ENCODE peak calls at places on chromosome 4, in four cellular contexts. K is IMR-90, G is brain microvascular endothelial cell, T is fibroblast of the aortic adventitia. M is an unnamed sample.
A peak's percentile ranks its signal among the peaks of the same experiment; 100 is the strongest.

GRCh38 chr4:3263053-3263958 is 14.3 kb downstream of the MSANTD1 start:
- DNase-seq in K (no peak), T (no peak), G (no peak), M (no peak)

GRCh38 chr4:80215449-80216052 is 18.2 kb downstream of the PRDM8 start:
- DNase-seq in G (no peak), K (peak; percentile 64), T (peak; percentile 78), M (peak; percentile 60)

GRCh38 chr4:77681792-77682191 is 76.2 kb downstream of the CXCL13 start:
- DNase-seq in G (no peak), T (no peak), K (no peak), M (no peak)

GRCh38 chr4:101282076-101282844 is 65.1 kb downstream of the PPP3CA start:
- DNase-seq in K (no peak), G (no peak), T (no peak), M (no peak)

GRCh38 chr4:2835978-2836377 is 7.7 kb upstream of the ADD1 start:
- DNase-seq in K (no peak), G (no peak), T (no peak), M (no peak)

GRCh38 chr4:663438-664428 is 10.3 kb downstream of the ATP5ME start:
- DNase-seq in T (no peak), G (no peak), K (no peak), M (no peak)

GRCh38 chr4:92600638-92601037 is 296.9 kb downstream of the GRID2 start:
- DNase-seq in G (no peak), T (no peak), K (no peak), M (no peak)

GRCh38 chr4:40357738-40358137 is 22.6 kb downstream of the CHRNA9 start:
- DNase-seq in K (no peak), T (no peak), G (no peak), M (no peak)

GRCh38 chr4:17584502-17585213 is 7.7 kb downstream of the LAP3 start:
- DNase-seq in K (no peak), T (no peak), G (no peak), M (no peak)

GRCh38 chr4:41432889-41433288 is 105.1 kb upstream of the LIMCH1 start:
- DNase-seq in G (peak; percentile 7), K (peak; percentile 8), T (peak; percentile 49), M (peak; percentile 48)

GRCh38 chr4:184660978-184661377 is 11.4 kb downstream of the PRIMPOL start:
- DNase-seq in T (no peak), K (no peak), G (no peak), M (no peak)

GRCh38 chr4:13933163-13933562 is 305.6 kb upstream of the BOD1L1 start:
- DNase-seq in G (no peak), K (peak; percentile 77), T (peak; percentile 52), M (no peak)

GRCh38 chr4:56981795-56982201 is 3.1 kb downstream of the POLR2B start:
- DNase-seq in G (peak; percentile 53), T (peak; percentile 81), K (peak; percentile 69), M (peak; percentile 29)

GRCh38 chr4:142473960-142474338 is 372.2 kb downstream of the INPP4B start:
- DNase-seq in T (no peak), G (no peak), K (no peak), M (no peak)

GRCh38 chr4:126081336-126081735 is 766.6 kb downstream of the FAT4 start:
- DNase-seq in K (no peak), G (no peak), T (peak; percentile 15), M (no peak)

GRCh38 chr4:155972098-155972497 is 18.4 kb upstream of the CTSO start:
- DNase-seq in T (peak; percentile 62), G (peak; percentile 45), K (peak; percentile 38), M (peak; percentile 20)

GRCh38 chr4:7153711-7154110 is 38.6 kb upstream of the SORCS2 start:
- DNase-seq in K (no peak), T (no peak), G (no peak), M (no peak)

GRCh38 chr4:172985552-172985951 is 183.1 kb upstream of the GALNT7 start:
- DNase-seq in K (no peak), T (no peak), G (no peak), M (peak; percentile 83)

GRCh38 chr4:113732923-113733527 is 28.5 kb downstream of the CAMK2D start:
- DNase-seq in K (no peak), G (no peak), T (no peak), M (no peak)

GRCh38 chr4:13615162-13615561 is 12.4 kb downstream of the BOD1L1 start:
- DNase-seq in T (no peak), G (no peak), K (no peak), M (no peak)

GRCh38 chr4:102036619-102037376 is 246.3 kb downstream of the BANK1 start:
- DNase-seq in K (peak; percentile 25), T (peak; percentile 48), G (no peak), M (peak; percentile 41)

GRCh38 chr4:14465498-14465897 is 536.8 kb upstream of the CPEB2 start:
- DNase-seq in K (no peak), G (no peak), T (no peak), M (no peak)

GRCh38 chr4:82989567-82990429 is 20.8 kb downstream of the LIN54 start:
- DNase-seq in K (peak; percentile 31), T (peak; percentile 25), G (no peak), M (no peak)

GRCh38 chr4:140427919-140428471 is 547 bp upstream of the CLGN start:
- DNase-seq in T (peak; percentile 22), G (no peak), K (peak; percentile 23), M (peak; percentile 45)
- H3K4me3 ChIP-seq in T (peak overlapping the region; percentile 81), G (peak overlapping the region; percentile 80), K (peak overlapping the region; percentile 79), M (peak overlapping the region; percentile 53)

GRCh38 chr4:121155893-121156292 is 8.2 kb downstream of the TNIP3 start:
- DNase-seq in T (peak; percentile 92), G (peak; percentile 85), K (peak; percentile 94), M (peak; percentile 92)

GRCh38 chr4:121154103-121154515 is 10.0 kb downstream of the TNIP3 start:
- DNase-seq in T (no peak), G (no peak), K (no peak), M (no peak)

DNA sequence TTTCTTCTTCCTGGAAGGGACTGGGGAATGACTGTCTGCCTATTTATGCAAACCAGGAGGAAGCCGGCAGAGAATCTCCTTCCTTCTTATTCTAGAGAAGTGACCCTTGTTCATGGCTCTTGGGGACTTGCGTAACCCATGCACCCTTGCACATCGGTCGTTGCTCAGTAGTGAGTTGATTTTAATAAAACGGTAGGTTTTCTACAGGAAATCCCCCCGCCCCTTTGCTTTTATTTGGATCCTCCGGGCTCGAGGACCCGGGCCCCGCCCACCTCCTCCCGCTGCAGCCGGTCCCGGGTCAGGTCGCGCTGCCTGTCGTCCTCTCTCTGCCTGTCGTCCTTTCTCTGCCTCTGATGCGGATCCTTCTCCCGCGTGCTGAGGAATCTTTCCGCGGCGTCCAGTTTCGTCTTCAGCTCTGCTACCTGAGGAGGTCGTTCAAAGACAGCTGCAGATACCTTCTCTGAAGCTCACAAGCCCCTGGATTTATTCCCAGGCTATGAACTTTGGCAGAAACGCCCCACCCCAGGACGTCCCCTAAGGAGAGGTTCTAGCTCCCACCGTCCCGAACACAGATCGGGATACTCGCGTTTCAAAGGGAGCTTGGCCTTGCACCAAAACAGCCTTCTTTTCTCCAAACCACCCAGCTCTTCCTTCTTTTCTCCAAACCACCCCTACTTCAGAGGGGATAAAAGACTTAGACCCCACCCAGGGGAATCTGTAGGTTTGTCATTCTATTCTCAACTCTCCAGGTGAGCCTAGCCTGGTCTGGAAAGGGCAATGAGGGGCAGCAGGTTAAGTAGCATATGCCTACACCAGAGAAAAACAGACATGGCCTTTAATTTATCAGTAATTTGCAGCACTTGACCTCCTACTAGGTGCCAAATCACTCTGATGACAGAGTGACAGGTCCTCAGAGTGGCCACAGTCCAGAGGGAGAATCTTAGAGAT is 7.0 kb downstream of the TNIP3 start:
- DNase-seq in G (no peak), K (peak; percentile 15), T (peak; percentile 24), M (peak; percentile 16)
- H3K4me3 ChIP-seq in G (peak overlapping the region; percentile 52), K (peak overlapping the region; percentile 40), T (peak overlapping the region; percentile 63), M (peak overlapping the region; percentile 42)

GRCh38 chr4:55635282-55635681 is 816 bp downstream of the NMU start:
- DNase-seq in K (no peak), G (no peak), T (no peak), M (peak; percentile 4)
- H3K4me3 ChIP-seq in K (no peak overlapping the region), G (no peak overlapping the region), T (no peak overlapping the region), M (peak overlapping the region; percentile 52)

GRCh38 chr4:6058531-6059374 is 40.5 kb upstream of the C4orf50 start:
- DNase-seq in T (no peak), K (no peak), G (no peak), M (no peak)
- H3K4me3 ChIP-seq in T (no peak overlapping the region), K (no peak overlapping the region), G (no peak overlapping the region), M (no peak overlapping the region)

GRCh38 chr4:90159193-90159592 is 32.0 kb downstream of the CCSER1 start:
- DNase-seq in T (no peak), K (no peak), G (no peak), M (peak; percentile 84)

GRCh38 chr4:90165883-90166282 is 38.7 kb downstream of the CCSER1 start:
- DNase-seq in G (no peak), K (no peak), T (no peak), M (no peak)

DNA sequence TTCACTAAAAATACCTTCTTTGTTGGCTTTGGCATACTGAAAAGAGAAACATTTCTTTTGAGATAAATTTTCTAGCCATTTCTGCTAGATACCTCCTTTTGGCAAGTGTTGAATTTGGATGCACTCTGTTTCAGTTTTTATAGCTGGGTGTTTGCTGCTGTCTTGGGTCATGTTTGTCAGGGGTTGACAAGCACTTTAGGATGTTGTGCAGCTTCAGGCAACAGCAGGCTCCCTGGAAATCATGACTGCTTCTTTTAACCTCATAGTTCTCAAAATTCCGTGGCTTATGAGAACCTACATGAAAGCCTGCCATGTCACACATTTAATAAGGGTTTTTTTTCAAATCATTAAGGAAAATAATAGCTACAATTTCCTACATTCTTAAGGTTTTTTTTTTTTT is 36.7 kb downstream of the CCSER1 start:
- DNase-seq in G (no peak), K (no peak), T (no peak), M (no peak)
- H3K4me3 ChIP-seq in G (no peak overlapping the region), K (no peak overlapping the region), T (no peak overlapping the region), M (no peak overlapping the region)

DNA sequence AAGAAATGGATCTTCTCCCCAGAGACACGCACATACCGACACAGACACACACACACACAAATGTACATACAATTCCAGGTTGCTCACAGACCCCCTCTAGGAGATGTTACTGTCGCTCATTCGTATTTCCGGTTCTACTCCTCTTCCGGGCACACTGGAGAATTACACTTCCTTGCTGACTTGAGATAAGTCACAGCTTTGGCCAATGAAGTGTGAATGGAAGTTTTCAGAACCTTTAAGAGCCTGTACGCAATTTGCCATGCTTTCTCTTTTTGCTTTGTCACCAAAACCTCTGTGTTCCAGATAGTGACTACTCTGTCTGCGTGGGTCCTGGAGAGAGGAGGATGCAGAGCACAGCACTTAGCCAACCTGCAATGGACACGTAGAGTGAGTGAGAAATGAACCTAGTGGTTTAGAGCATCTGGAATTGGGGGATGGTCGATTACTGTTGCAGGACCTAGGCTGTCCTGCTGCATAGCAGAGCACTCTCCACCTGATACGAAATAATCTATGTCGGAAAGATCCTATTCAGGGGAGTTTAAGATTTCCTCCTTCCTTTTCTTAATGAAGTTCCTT is 239.5 kb upstream of the TET2 start:
- DNase-seq in T (no peak), G (no peak), K (no peak), M (no peak)
- H3K4me3 ChIP-seq in T (no peak overlapping the region), G (no peak overlapping the region), K (no peak overlapping the region), M (no peak overlapping the region)

GRCh38 chr4:26823583-26823982 is 37.1 kb upstream of the STIM2 start:
- DNase-seq in T (no peak), G (no peak), K (no peak), M (no peak)
- H3K4me3 ChIP-seq in T (no peak overlapping the region), G (no peak overlapping the region), K (no peak overlapping the region), M (no peak overlapping the region)

M was measured in bronchial epithelial cell.